ENCODE peak calls at places on chromosomes 7 and 10, in seven cellular contexts. C is GM12865, Y is PC-3, L is T-helper 1 cell, M is posterior cingulate gyrus, A is T-cell, I is H4. W is an unnamed sample.

GRCh38 chr10:118569241-118569881 is 26.1 kb downstream of the PRLHR start:
- DNase-seq in L (no peak), Y (no peak), M (no peak), A (no peak), C (no peak), I (no peak), W (no peak)

GRCh38 chr10:76192694-76193304 is 761.4 kb downstream of the LRMDA start:
- DNase-seq in C (no peak), Y (peak; percentile 57), L (no peak), A (no peak), M (no peak), I (no peak), W (no peak)

GRCh38 chr10:24882047-24882698 is 70.2 kb downstream of the PRTFDC1 start:
- DNase-seq in C (peak; percentile 70), M (no peak), Y (no peak), A (peak; percentile 39), I (peak; percentile 70), L (no peak), W (no peak)

GRCh38 chr7:151857412-151857811 is 19.5 kb downstream of the PRKAG2 start:
- DNase-seq in C (no peak), I (no peak), L (no peak), A (no peak), M (peak; percentile 61), Y (no peak), W (no peak)

GRCh38 chr10:58531084-58531695 is 18.5 kb downstream of the BICC1 start:
- DNase-seq in M (peak; percentile 31), L (no peak), Y (peak; percentile 97), I (peak; percentile 53), C (peak; percentile 78), A (no peak), W (peak; percentile 79)

GRCh38 chr10:124010563-124011131 is 82.8 kb downstream of the CHST15 start:
- DNase-seq in Y (no peak), C (no peak), M (no peak), I (no peak), A (no peak), L (no peak), W (no peak)

GRCh38 chr7:112537822-112538221 is 57.0 kb downstream of the LSMEM1 start:
- DNase-seq in Y (no peak), A (no peak), L (no peak), I (no peak), M (no peak), C (no peak), W (no peak)

GRCh38 chr7:91201731-91202130 is 62.5 kb upstream of the FZD1 start:
- DNase-seq in L (no peak), M (no peak), Y (no peak), C (no peak), A (no peak), I (no peak), W (no peak)

GRCh38 chr10:91797874-91798735 is at the start of gene TNKS2:
- DNase-seq in Y (peak; percentile 92), A (peak; percentile 85), L (peak; percentile 88), I (peak; percentile 92), M (peak; percentile 89), C (peak; percentile 96), W (peak; percentile 92)